ENCODE peak calls at places on chromosomes 6 and 20, in five cellular contexts. A, I, J, M and F are unnamed samples.

GRCh38 chr6:113645986-113646385 is 211.2 kb upstream of the MARCKS start:
- DNase-seq in A (no peak), I (no peak), J (no peak), M (no peak), F (no peak)

GRCh38 chr20:58397429-58397828 is 8.4 kb downstream of the VAPB start:
- DNase-seq in A (no peak), I (no peak), J (no peak), M (no peak), F (no peak)

GRCh38 chr6:169251822-169252804 is 1.5 kb downstream of the THBS2 start:
- DNase-seq in A (no peak), I (no peak), J (no peak), M (no peak), F (no peak)

GRCh38 chr6:16306334-16306733 is 67.9 kb downstream of the GMPR start:
- DNase-seq in A (no peak), I (no peak), J (no peak), M (no peak), F (no peak)

GRCh38 chr6:159935065-159935464 is 33.8 kb upstream of the IGF2R start:
- DNase-seq in A (no peak), I (no peak), J (no peak), M (no peak), F (no peak)

GRCh38 chr6:34817337-34817910 is 25.5 kb downstream of the BLTP3A start:
- DNase-seq in A (no peak), I (no peak), J (no peak), M (no peak), F (no peak)

GRCh38 chr20:1826046-1826445 is 69.2 kb upstream of the SIRPA start:
- DNase-seq in A (no peak), I (no peak), J (no peak), M (no peak), F (no peak)

GRCh38 chr6:27757307-27757706 is 154.9 kb downstream of the OR2B2 start:
- DNase-seq in A (peak), I (peak), J (peak), M (peak), F (peak)

GRCh38 chr6:150332939-150333591 is 35.7 kb upstream of the IYD start:
- DNase-seq in A (no peak), I (no peak), J (no peak), M (no peak), F (no peak)

GRCh38 chr6:44342052-44342451 is 398 bp upstream of the SPATS1 start:
- DNase-seq in A (no peak), I (no peak), J (no peak), M (no peak), F (no peak)

GRCh38 chr20:55855052-55855451 is 150.3 kb downstream of the CBLN4 start:
- DNase-seq in A (no peak), I (no peak), J (no peak), M (no peak), F (no peak)

GRCh38 chr6:113352029-113352801 is 504.9 kb upstream of the MARCKS start:
- DNase-seq in A (no peak), I (no peak), J (no peak), M (no peak), F (no peak)

GRCh38 chr6:76003115-76003514 is 69.3 kb downstream of the IMPG1 start:
- DNase-seq in A (no peak), I (no peak), J (no peak), M (no peak), F (no peak)

GRCh38 chr20:53660078-53660909 is 66.7 kb upstream of the ZNF217 start:
- DNase-seq in A (peak), I (no peak), J (no peak), M (no peak), F (no peak)